ENCODE peak calls at places on chromosomes 7 and 10, in five cellular contexts. One of them, this sample, is unnamed.

GRCh38 chr10:72665925-72666324 is 26.0 kb upstream of the MCU start:
- DNase-seq in hepatocyte: no peak
- DNase-seq in IMR-90: peak; percentile 51
- DNase-seq in hepatic stellate cell: peak; percentile 31
- DNase-seq in coronary artery: no peak
- DNase-seq in this sample: no peak

GRCh38 chr7:117445206-117445605 is 17.9 kb upstream of the ASZ1 start:
- DNase-seq in hepatocyte: peak; percentile 12
- DNase-seq in IMR-90: peak; percentile 34
- DNase-seq in hepatic stellate cell: no peak
- DNase-seq in coronary artery: no peak
- DNase-seq in this sample: no peak

GRCh38 chr10:22992075-22992474 is 64.2 kb downstream of the ARMC3 start:
- DNase-seq in hepatocyte: no peak
- DNase-seq in IMR-90: no peak
- DNase-seq in hepatic stellate cell: no peak
- DNase-seq in coronary artery: no peak
- DNase-seq in this sample: no peak

GRCh38 chr7:40716052-40716451 is 581.2 kb downstream of the SUGCT start:
- DNase-seq in hepatocyte: no peak
- DNase-seq in IMR-90: peak; percentile 34
- DNase-seq in hepatic stellate cell: no peak
- DNase-seq in coronary artery: no peak
- DNase-seq in this sample: no peak

GRCh38 chr7:22709857-22710256 is 17.1 kb upstream of the IL6 start:
- DNase-seq in hepatocyte: no peak
- DNase-seq in IMR-90: no peak
- DNase-seq in hepatic stellate cell: no peak
- DNase-seq in coronary artery: no peak
- DNase-seq in this sample: no peak

GRCh38 chr7:132785861-132786260 is 209.6 kb upstream of the PLXNA4 start:
- DNase-seq in hepatocyte: no peak
- DNase-seq in IMR-90: no peak
- DNase-seq in hepatic stellate cell: no peak
- DNase-seq in coronary artery: no peak
- DNase-seq in this sample: no peak

GRCh38 chr10:50919010-50919409 is 33.6 kb upstream of the A1CF start:
- DNase-seq in hepatocyte: no peak
- DNase-seq in IMR-90: peak; percentile 0
- DNase-seq in hepatic stellate cell: no peak
- DNase-seq in coronary artery: no peak
- DNase-seq in this sample: no peak

GRCh38 chr10:50503661-50504320 is 120.0 kb downstream of the SGMS1 start:
- DNase-seq in hepatocyte: no peak
- DNase-seq in IMR-90: no peak
- DNase-seq in hepatic stellate cell: no peak
- DNase-seq in coronary artery: no peak
- DNase-seq in this sample: no peak

GRCh38 chr7:151444632-151445031 is 4.7 kb upstream of the CRYGN start:
- DNase-seq in hepatocyte: no peak
- DNase-seq in IMR-90: no peak
- DNase-seq in hepatic stellate cell: no peak
- DNase-seq in coronary artery: no peak
- DNase-seq in this sample: no peak

GRCh38 chr7:91945476-91945875 is 4.8 kb downstream of the AKAP9 start:
- DNase-seq in hepatocyte: peak; percentile 50
- DNase-seq in IMR-90: peak; percentile 75
- DNase-seq in hepatic stellate cell: peak; percentile 43
- DNase-seq in coronary artery: no peak
- DNase-seq in this sample: no peak

GRCh38 chr10:79444243-79445119 is 943 bp downstream of the ZCCHC24 start:
- DNase-seq in hepatocyte: peak; percentile 77
- DNase-seq in IMR-90: peak; percentile 68
- DNase-seq in hepatic stellate cell: peak; percentile 88
- DNase-seq in coronary artery: peak; percentile 90
- DNase-seq in this sample: no peak

GRCh38 chr7:155871211-155871610 is 58.9 kb upstream of the SHH start:
- DNase-seq in hepatocyte: no peak
- DNase-seq in IMR-90: no peak
- DNase-seq in hepatic stellate cell: no peak
- DNase-seq in coronary artery: peak; percentile 50
- DNase-seq in this sample: no peak

GRCh38 chr10:131168238-131168875 is 143.2 kb downstream of the TCERG1L start:
- DNase-seq in hepatocyte: no peak
- DNase-seq in IMR-90: no peak
- DNase-seq in hepatic stellate cell: no peak
- DNase-seq in coronary artery: peak; percentile 40
- DNase-seq in this sample: no peak

GRCh38 chr10:29022513-29022912 is 266.4 kb upstream of the LYZL1 start:
- DNase-seq in hepatocyte: peak; percentile 23
- DNase-seq in IMR-90: no peak
- DNase-seq in hepatic stellate cell: no peak
- DNase-seq in coronary artery: no peak
- DNase-seq in this sample: no peak

GRCh38 chr7:116229359-116229758 is 19.0 kb downstream of the TES start:
- DNase-seq in hepatocyte: no peak
- DNase-seq in IMR-90: no peak
- DNase-seq in hepatic stellate cell: no peak
- DNase-seq in coronary artery: no peak
- DNase-seq in this sample: no peak

GRCh38 chr10:79445217-79445707 is at the start of gene ZCCHC24:
- DNase-seq in hepatocyte: no peak
- DNase-seq in IMR-90: no peak
- DNase-seq in hepatic stellate cell: peak; percentile 47
- DNase-seq in coronary artery: no peak
- DNase-seq in this sample: no peak

This sample was measured in dermis microvascular lymphatic vessel endothelial cell.